ENCODE peak calls at places on chromosomes 1 and 21, in four cellular contexts. L is hepatocyte, B is testis, H is heart right ventricle. M is an unnamed sample.
A peak's percentile ranks its signal among the peaks of the same experiment; 100 is the strongest.

GRCh38 chr1:19203440-19203839 is 6.6 kb downstream of the UBR4 start:
- DNase-seq in L (no peak), H (peak; percentile 14), B (no peak), M (peak; percentile 89)

GRCh38 chr21:41786521-41786987 is 19.7 kb upstream of the RIPK4 start:
- DNase-seq in L (peak; percentile 69), B (no peak), H (no peak), M (peak; percentile 73)

GRCh38 chr1:55700359-55701130 is 485.4 kb upstream of the USP24 start:
- DNase-seq in L (no peak), B (no peak), H (no peak), M (peak; percentile 45)

GRCh38 chr1:21340230-21340564 is 49.9 kb upstream of the ECE1 start:
- DNase-seq in L (no peak), B (no peak), H (no peak), M (no peak)

GRCh38 chr1:204992499-204992898 is 50.5 kb upstream of the CNTN2 start:
- DNase-seq in L (no peak), H (no peak), B (no peak), M (no peak)

GRCh38 chr1:212477014-212477679 is 44.4 kb downstream of the NENF start:
- DNase-seq in B (peak; percentile 91), H (peak; percentile 86), L (peak; percentile 93), M (peak; percentile 79)

GRCh38 chr1:198701250-198701649 is 62.4 kb downstream of the PTPRC start:
- DNase-seq in L (no peak), B (no peak), H (no peak), M (no peak)

GRCh38 chr1:14140800-14141526 is 441.0 kb downstream of the PRDM2 start:
- DNase-seq in B (peak; percentile 54), L (peak; percentile 37), H (peak; percentile 67), M (peak; percentile 26)

GRCh38 chr1:227828773-227829172 is 13.3 kb downstream of the PRSS38 start:
- DNase-seq in H (no peak), B (no peak), L (no peak), M (no peak)

GRCh38 chr1:27539901-27540861 is 50.2 kb upstream of the WASF2 start:
- DNase-seq in B (no peak), L (no peak), H (no peak), M (peak; percentile 97)

GRCh38 chr1:203656796-203657620 is 30.4 kb downstream of the ATP2B4 start:
- DNase-seq in H (no peak), L (no peak), B (no peak), M (no peak)

DNA sequence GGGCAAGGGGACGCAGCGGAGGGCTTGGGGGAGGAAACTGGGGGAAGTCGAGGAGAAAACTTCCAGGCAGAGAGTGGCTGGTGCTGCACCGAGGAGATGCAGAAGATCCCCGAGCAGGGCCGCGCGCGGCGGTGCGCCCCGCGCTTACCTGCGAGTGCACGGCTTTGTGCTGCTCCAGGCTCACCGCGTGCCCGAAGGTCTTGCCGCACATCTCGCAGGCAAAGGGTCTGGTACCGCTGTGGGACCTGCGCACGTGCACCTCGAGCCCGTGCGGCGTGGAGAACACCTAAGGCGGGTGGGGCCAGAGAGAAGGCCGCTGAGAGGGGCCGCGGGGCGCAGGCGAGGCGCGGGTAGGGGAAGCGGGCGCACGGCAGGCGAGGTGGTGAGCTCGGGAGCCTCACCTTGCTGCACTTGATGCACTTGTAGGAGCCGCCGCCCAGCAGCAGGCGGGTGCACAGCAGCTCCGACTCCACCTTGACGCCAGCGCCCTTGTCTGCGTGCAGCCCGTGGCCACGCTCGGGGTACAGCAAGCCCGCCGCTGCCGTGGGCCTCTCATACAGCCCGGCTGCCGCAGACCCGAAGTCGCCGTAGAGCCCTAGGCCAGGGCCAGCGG is 6.4 kb downstream of the GFI1 start:
- DNase-seq in H (no peak), L (peak; percentile 13), B (peak; percentile 35), M (no peak)
- H3K27me3 ChIP-seq in H (peaks cover 68% of the 10 kb centered on the region), L (peaks cover 100% of the 10 kb centered on the region), B (no peaks in the 10 kb centered on the region), M (peaks cover 96% of the 10 kb centered on the region)

GRCh38 chr1:162074548-162074947 is 5.1 kb downstream of the NOS1AP start:
- DNase-seq in L (no peak), H (no peak), B (no peak), M (no peak)

GRCh38 chr1:162075862-162076261 is 6.4 kb downstream of the NOS1AP start:
- DNase-seq in H (no peak), B (no peak), L (no peak), M (no peak)

GRCh38 chr1:162070825-162071224 is 1.3 kb downstream of the NOS1AP start:
- DNase-seq in L (peak; percentile 33), H (no peak), B (no peak), M (no peak)

GRCh38 chr1:162070094-162070748 is 730 bp downstream of the NOS1AP start:
- DNase-seq in B (no peak), L (peak; percentile 37), H (no peak), M (no peak)

DNA sequence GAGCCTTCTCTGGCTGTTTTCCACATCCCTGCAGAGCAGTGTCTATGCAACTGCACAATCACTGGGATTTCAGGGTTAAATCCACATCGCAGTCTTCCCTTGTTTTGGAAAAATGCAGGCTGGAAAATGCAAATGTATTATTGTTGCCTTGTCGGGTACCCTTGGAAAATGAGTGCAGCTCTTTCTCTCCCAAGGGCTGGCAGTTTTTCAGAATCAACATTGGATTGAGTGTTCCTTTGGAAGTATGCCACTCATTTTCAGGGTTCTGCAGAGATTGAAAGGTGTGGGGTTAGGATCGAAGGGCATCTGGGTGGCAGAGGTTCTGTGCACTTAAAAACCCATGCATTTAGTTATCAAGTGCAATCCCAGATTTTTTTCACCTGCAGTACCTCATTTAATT is 3.3 kb downstream of the NOS1AP start:
- DNase-seq in H (no peak), B (no peak), L (no peak), M (no peak)
- TF ChIP-seq CTCF in H (no peak), B (no peak), L (no peak), M (no peak)

DNA sequence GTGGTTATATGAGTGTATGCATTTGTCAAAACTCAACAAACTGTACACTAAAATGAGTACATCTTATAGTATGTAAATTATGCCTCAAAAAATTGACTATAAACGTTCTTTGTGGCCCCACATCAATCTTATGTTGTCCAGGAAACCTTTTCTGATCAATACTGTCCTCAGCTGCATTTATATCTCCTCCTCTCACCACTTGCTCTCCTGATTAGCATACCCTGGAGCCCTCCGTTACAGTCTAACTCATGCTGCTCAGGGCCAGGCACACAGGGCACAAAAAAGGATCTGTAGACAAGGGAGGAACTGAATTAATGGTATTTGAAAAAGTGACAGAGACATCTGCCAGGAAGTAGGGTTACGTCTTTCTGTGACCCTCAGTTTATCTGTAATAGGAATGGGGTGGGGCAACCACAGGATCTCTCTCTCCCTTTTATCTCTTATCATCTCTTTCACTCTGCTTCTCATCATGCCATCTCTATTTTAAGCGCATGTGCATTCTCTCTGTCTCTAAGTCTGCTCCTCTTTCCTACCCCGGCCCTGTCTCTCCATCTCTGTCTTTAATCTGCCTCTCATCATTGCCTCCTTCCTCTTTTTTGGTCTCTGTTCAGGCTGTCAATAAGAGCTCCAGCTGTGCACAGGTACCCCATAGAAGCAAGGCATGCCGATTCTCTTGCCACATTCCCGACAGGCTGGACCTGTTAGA is 7.1 kb upstream of the TAL1 start:
- DNase-seq in B (no peak), L (no peak), H (no peak), M (no peak)
- H3K27me3 ChIP-seq in B (no peaks in the 10 kb centered on the region), L (peaks cover 54% of the 10 kb centered on the region), H (peaks cover 27% of the 10 kb centered on the region), M (peaks cover 26% of the 10 kb centered on the region)

DNA sequence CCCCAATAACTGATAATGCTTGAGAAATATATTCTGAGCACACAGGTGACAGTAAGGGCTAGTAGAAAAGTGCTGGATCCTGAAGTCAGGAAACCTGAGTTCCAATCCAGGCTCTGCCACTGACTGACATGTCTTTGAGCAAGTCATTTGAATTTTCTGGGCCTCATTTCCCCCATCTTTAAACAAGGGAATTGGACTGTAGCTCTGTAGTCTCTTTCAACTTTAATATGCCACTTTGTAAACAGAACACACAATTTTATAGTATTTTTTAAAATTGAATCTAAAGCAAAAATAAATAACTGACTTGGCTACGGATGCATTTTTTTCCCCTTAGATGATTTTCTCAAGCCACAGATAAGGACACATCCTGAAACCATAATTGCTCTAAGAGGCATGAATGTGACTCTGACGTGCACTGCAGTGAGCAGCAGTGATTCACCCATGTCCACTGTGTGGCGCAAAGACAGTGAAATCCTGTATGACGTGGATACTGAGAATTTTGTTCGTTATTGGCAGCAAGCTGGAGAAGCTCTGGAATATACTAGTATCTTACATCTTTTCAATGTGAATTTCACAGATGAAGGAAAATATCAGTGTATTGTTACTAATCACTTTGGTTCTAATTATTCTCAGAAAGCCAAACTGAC is 37.0 kb downstream of the LRIG2 start:
- DNase-seq in H (peak; percentile 23), B (peak; percentile 43), L (peak; percentile 35), M (peak; percentile 94)
- TF ChIP-seq CTCF in H (peak; percentile 43), B (no peak), L (peak; percentile 26), M (peak; percentile 36)

M was measured in osteoblast.